ENCODE peak calls at places on chromosomes 12 and 14, in seven cellular contexts. One of them, this sample, is unnamed.

GRCh38 chr12:118164798-118165486 is 29.0 kb downstream of the PEBP1 start:
- DNase-seq in COR-L47: no peak
- DNase-seq in Peyer's patch: no peak
- DNase-seq in T-helper 2 cell: no peak
- DNase-seq in A549: peak
- DNase-seq in B cell: no peak
- DNase-seq in heart left ventricle: no peak
- DNase-seq in this sample: no peak

GRCh38 chr12:68056300-68056699 is 67.1 kb downstream of the IFNG-AS1 start:
- DNase-seq in COR-L47: no peak
- DNase-seq in Peyer's patch: no peak
- DNase-seq in T-helper 2 cell: no peak
- DNase-seq in A549: no peak
- DNase-seq in B cell: no peak
- DNase-seq in heart left ventricle: no peak
- DNase-seq in this sample: no peak

GRCh38 chr12:116068853-116069252 is 208.6 kb downstream of the MED13L start:
- DNase-seq in COR-L47: no peak
- DNase-seq in Peyer's patch: no peak
- DNase-seq in T-helper 2 cell: no peak
- DNase-seq in A549: no peak
- DNase-seq in B cell: no peak
- DNase-seq in heart left ventricle: no peak
- DNase-seq in this sample: no peak

GRCh38 chr12:5085896-5086295 is 42.2 kb downstream of the KCNA5 start:
- DNase-seq in COR-L47: no peak
- DNase-seq in Peyer's patch: no peak
- DNase-seq in T-helper 2 cell: no peak
- DNase-seq in A549: peak
- DNase-seq in B cell: no peak
- DNase-seq in heart left ventricle: no peak
- DNase-seq in this sample: no peak

GRCh38 chr14:67170706-67171105 is 18.5 kb upstream of the GARIN2 start:
- DNase-seq in COR-L47: no peak
- DNase-seq in Peyer's patch: no peak
- DNase-seq in T-helper 2 cell: no peak
- DNase-seq in A549: no peak
- DNase-seq in B cell: no peak
- DNase-seq in heart left ventricle: no peak
- DNase-seq in this sample: no peak

GRCh38 chr12:124636138-124636968 is 68.9 kb upstream of the NCOR2 start:
- DNase-seq in COR-L47: no peak
- DNase-seq in Peyer's patch: peak
- DNase-seq in T-helper 2 cell: peak
- DNase-seq in A549: peak
- DNase-seq in B cell: no peak
- DNase-seq in heart left ventricle: peak
- DNase-seq in this sample: peak

GRCh38 chr12:122872815-122873361 is 23.0 kb downstream of the VPS37B start:
- DNase-seq in COR-L47: peak
- DNase-seq in Peyer's patch: peak
- DNase-seq in T-helper 2 cell: no peak
- DNase-seq in A549: no peak
- DNase-seq in B cell: peak
- DNase-seq in heart left ventricle: no peak
- DNase-seq in this sample: no peak

GRCh38 chr12:24600996-24601395 is 347.9 kb downstream of the BCAT1 start:
- DNase-seq in COR-L47: no peak
- DNase-seq in Peyer's patch: no peak
- DNase-seq in T-helper 2 cell: no peak
- DNase-seq in A549: no peak
- DNase-seq in B cell: no peak
- DNase-seq in heart left ventricle: no peak
- DNase-seq in this sample: no peak

GRCh38 chr12:29589271-29589670 is 91.8 kb upstream of the OVCH1 start:
- DNase-seq in COR-L47: no peak
- DNase-seq in Peyer's patch: no peak
- DNase-seq in T-helper 2 cell: no peak
- DNase-seq in A549: no peak
- DNase-seq in B cell: no peak
- DNase-seq in heart left ventricle: no peak
- DNase-seq in this sample: no peak

GRCh38 chr12:68001486-68002466 is 12.5 kb downstream of the IFNG-AS1 start:
- DNase-seq in COR-L47: peak
- DNase-seq in Peyer's patch: no peak
- DNase-seq in T-helper 2 cell: no peak
- DNase-seq in A549: peak
- DNase-seq in B cell: no peak
- DNase-seq in heart left ventricle: no peak
- DNase-seq in this sample: no peak

GRCh38 chr12:38538319-38538718 is 221.7 kb downstream of the ALG10B start:
- DNase-seq in COR-L47: no peak
- DNase-seq in Peyer's patch: no peak
- DNase-seq in T-helper 2 cell: no peak
- DNase-seq in A549: no peak
- DNase-seq in B cell: no peak
- DNase-seq in heart left ventricle: no peak
- DNase-seq in this sample: no peak

GRCh38 chr14:72790887-72791566 is 102.9 kb downstream of the DPF3 start:
- DNase-seq in COR-L47: no peak
- DNase-seq in Peyer's patch: no peak
- DNase-seq in T-helper 2 cell: no peak
- DNase-seq in A549: no peak
- DNase-seq in B cell: no peak
- DNase-seq in heart left ventricle: peak
- DNase-seq in this sample: no peak

GRCh38 chr12:25868193-25868592 is 90.3 kb upstream of the RASSF8 start:
- DNase-seq in COR-L47: no peak
- DNase-seq in Peyer's patch: no peak
- DNase-seq in T-helper 2 cell: no peak
- DNase-seq in A549: no peak
- DNase-seq in B cell: no peak
- DNase-seq in heart left ventricle: no peak
- DNase-seq in this sample: no peak

GRCh38 chr12:91947459-91947858 is 198.2 kb downstream of the BTG1 start:
- DNase-seq in COR-L47: no peak
- DNase-seq in Peyer's patch: no peak
- DNase-seq in T-helper 2 cell: no peak
- DNase-seq in A549: no peak
- DNase-seq in B cell: no peak
- DNase-seq in heart left ventricle: no peak
- DNase-seq in this sample: no peak

GRCh38 chr12:46547421-46548340 is 175.1 kb upstream of the SLC38A2 start:
- DNase-seq in COR-L47: no peak
- DNase-seq in Peyer's patch: no peak
- DNase-seq in T-helper 2 cell: no peak
- DNase-seq in A549: no peak
- DNase-seq in B cell: no peak
- DNase-seq in heart left ventricle: no peak
- DNase-seq in this sample: no peak

GRCh38 chr12:5433081-5433839 is 1.4 kb downstream of the NTF3 start:
- DNase-seq in COR-L47: no peak
- DNase-seq in Peyer's patch: no peak
- DNase-seq in T-helper 2 cell: no peak
- DNase-seq in A549: no peak
- DNase-seq in B cell: no peak
- DNase-seq in heart left ventricle: no peak
- DNase-seq in this sample: no peak

GRCh38 chr12:96359328-96359727 is 40.9 kb downstream of the CDK17 start:
- DNase-seq in COR-L47: no peak
- DNase-seq in Peyer's patch: no peak
- DNase-seq in T-helper 2 cell: no peak
- DNase-seq in A549: peak
- DNase-seq in B cell: no peak
- DNase-seq in heart left ventricle: no peak
- DNase-seq in this sample: no peak

This sample was measured in naive thymus-derived CD8-positive, alpha-beta T cell.